ENCODE peak calls at places on chromosomes 6 and 20, in eight cellular contexts. I is smooth muscle cell of the brain vasculature; P is stimulated activated CD4-positive, alpha-beta T cell treated with anti-CD3 and anti-CD28 coated beads, Interleukin-4, amount 100 ng/mL, for 48 hours; N is HS-27A; L is body of pancreas; X is CD4-positive, alpha-beta T cell; K is KBM-7; S is EL. T is an unnamed sample.

GRCh38 chr6:118708055-118708454 is 56.7 kb upstream of the CEP85L start:
- DNase-seq in X (peak; percentile 19), P (no peak), L (no peak), S (peak; percentile 14), K (no peak), I (no peak), N (no peak), T (no peak)

GRCh38 chr6:74671558-74672025 is 534.3 kb downstream of the COL12A1 start:
- DNase-seq in K (no peak), L (no peak), S (peak; percentile 88), I (peak; percentile 10), P (no peak), X (no peak), N (peak; percentile 34), T (no peak)

GRCh38 chr6:96162711-96163120 is 146.9 kb downstream of the FUT9 start:
- DNase-seq in K (no peak), S (no peak), N (no peak), P (no peak), X (no peak), L (no peak), I (no peak), T (no peak)

GRCh38 chr20:38723069-38723981 is 961 bp upstream of the SLC32A1 start:
- DNase-seq in P (no peak), X (no peak), I (no peak), N (no peak), K (peak; percentile 52), L (no peak), S (peak; percentile 25), T (no peak)

GRCh38 chr6:25038300-25038699 is 102.5 kb upstream of the RIPOR2 start:
- DNase-seq in K (no peak), P (no peak), X (no peak), S (no peak), I (no peak), N (no peak), L (no peak), T (no peak)

GRCh38 chr20:5504061-5504739 is 187.4 kb upstream of the PROKR2 start:
- DNase-seq in K (no peak), N (no peak), I (peak; percentile 6), X (no peak), L (peak; percentile 61), S (peak; percentile 72), P (no peak), T (no peak)

GRCh38 chr6:168088161-168089106 is 9.4 kb upstream of the FRMD1 start:
- DNase-seq in P (no peak), N (no peak), I (peak; percentile 15), S (peak; percentile 37), X (no peak), L (peak; percentile 20), K (no peak), T (no peak)

GRCh38 chr20:41365785-41366545 is 653 bp downstream of the EMILIN3 start:
- DNase-seq in X (no peak), K (no peak), P (no peak), N (no peak), I (no peak), S (no peak), L (no peak), T (no peak)

GRCh38 chr6:12331474-12331873 is 41.3 kb downstream of the EDN1 start:
- DNase-seq in X (no peak), K (no peak), N (no peak), L (peak; percentile 50), I (no peak), P (no peak), S (no peak), T (no peak)

GRCh38 chr6:122792796-122793195 is 3.7 kb downstream of the SMPDL3A start:
- DNase-seq in I (no peak), X (no peak), N (no peak), L (no peak), S (no peak), P (no peak), K (no peak), T (no peak)

GRCh38 chr20:38168791-38169589 is 3.9 kb upstream of the TGM2 start:
- DNase-seq in K (no peak), N (no peak), I (no peak), X (no peak), P (no peak), L (peak; percentile 45), S (no peak), T (no peak)

GRCh38 chr6:17015144-17015543 is 86.7 kb upstream of the STMND1 start:
- DNase-seq in P (peak; percentile 18), I (no peak), S (no peak), X (no peak), K (no peak), L (no peak), N (peak; percentile 54), T (no peak)

GRCh38 chr6:106739387-106739786 is 110.0 kb downstream of the QRSL1 start:
- DNase-seq in I (no peak), L (peak; percentile 97), N (peak; percentile 42), K (no peak), X (no peak), S (peak; percentile 12), P (no peak), T (peak; percentile 81)

GRCh38 chr6:36715469-36715868 is 17.8 kb downstream of the RAB44 start:
- DNase-seq in S (no peak), I (no peak), N (no peak), X (no peak), P (no peak), L (no peak), K (no peak), T (no peak)

GRCh38 chr20:46350201-46350985 is 42.1 kb upstream of the CDH22 start:
- DNase-seq in S (peak; percentile 89), P (no peak), N (peak; percentile 34), K (peak; percentile 58), L (no peak), X (no peak), I (peak; percentile 71), T (no peak)

GRCh38 chr6:43250992-43251373 is 7.7 kb downstream of the TTBK1 start:
- DNase-seq in I (no peak), P (no peak), L (no peak), K (no peak), N (no peak), X (no peak), S (no peak), T (no peak)

GRCh38 chr20:7959484-7959883 is 19.2 kb upstream of the HAO1 start:
- DNase-seq in L (no peak), S (no peak), K (no peak), N (no peak), I (no peak), X (no peak), P (no peak), T (no peak)

GRCh38 chr20:22722840-22723239 is 138.5 kb upstream of the FOXA2 start:
- DNase-seq in K (no peak), I (no peak), L (no peak), N (no peak), S (no peak), P (no peak), X (no peak), T (no peak)

GRCh38 chr6:104955927-104956662 is 812 bp upstream of the LIN28B start:
- DNase-seq in I (no peak), X (no peak), L (no peak), S (no peak), K (peak; percentile 86), N (no peak), P (no peak), T (no peak)

GRCh38 chr6:27650620-27651370 is 177.9 kb upstream of the ZNF184 start:
- DNase-seq in S (peak; percentile 82), I (no peak), L (peak; percentile 25), N (peak; percentile 61), X (no peak), K (no peak), P (peak; percentile 40), T (no peak)

GRCh38 chr6:148700047-148700712 is 46.6 kb upstream of the UST start:
- DNase-seq in I (no peak), S (no peak), N (no peak), K (no peak), P (no peak), X (no peak), L (no peak), T (no peak)

GRCh38 chr20:9955646-9956045 is 79.1 kb upstream of the ANKEF1 start:
- DNase-seq in P (no peak), K (no peak), L (no peak), N (no peak), X (no peak), S (peak; percentile 23), I (no peak), T (no peak)

GRCh38 chr6:69796081-69796626 is 656 bp downstream of the LMBRD1 start:
- DNase-seq in X (peak; percentile 22), K (peak; percentile 55), L (peak; percentile 87), I (no peak), S (peak; percentile 22), N (no peak), P (no peak), T (peak; percentile 64)

GRCh38 chr6:149190228-149190831 is 127.2 kb upstream of the TAB2 start:
- DNase-seq in X (peak; percentile 44), L (peak; percentile 42), I (no peak), N (no peak), P (peak; percentile 60), K (peak; percentile 57), S (peak; percentile 29), T (peak; percentile 53)

T was measured in prostate gland.